ENCODE peak calls at places on chromosomes 7 and 10, in ten cellular contexts. H, A, I, L, R, G, P, B, X and C are unnamed samples.

GRCh38 chr7:134359787-134360432 is 43.2 kb upstream of the SLC35B4 start:
- DNase-seq in H (no peak), A (no peak), I (no peak), L (no peak), R (peak; percentile 43), G (no peak), P (no peak), B (no peak), X (no peak), C (no peak)

GRCh38 chr7:140638311-140638791 is 2.3 kb downstream of the DENND2A start:
- DNase-seq in H (no peak), A (peak; percentile 87), I (peak; percentile 80), L (no peak), R (peak; percentile 30), G (no peak), P (peak; percentile 67), B (peak; percentile 35), X (no peak), C (no peak)

GRCh38 chr7:123494193-123494796 is 40.1 kb downstream of the IQUB start:
- DNase-seq in H (peak; percentile 57), A (peak; percentile 35), I (peak; percentile 50), L (no peak), R (no peak), G (peak; percentile 58), P (peak; percentile 63), B (peak; percentile 29), X (peak; percentile 13), C (peak; percentile 8)

GRCh38 chr7:139332960-139333359 is 8.2 kb upstream of the FMC1 start:
- DNase-seq in H (peak; percentile 7), A (no peak), I (no peak), L (no peak), R (no peak), G (no peak), P (no peak), B (no peak), X (no peak), C (no peak)

GRCh38 chr7:2362385-2363088 is 7.9 kb downstream of the EIF3B start:
- DNase-seq in H (no peak), A (no peak), I (no peak), L (no peak), R (no peak), G (no peak), P (no peak), B (no peak), X (no peak), C (no peak)

GRCh38 chr10:15898046-15898445 is 37.7 kb upstream of the MINDY3 start:
- DNase-seq in H (no peak), A (peak; percentile 9), I (peak; percentile 22), L (no peak), R (no peak), G (no peak), P (peak; percentile 20), B (peak; percentile 7), X (no peak), C (no peak)

GRCh38 chr7:96310106-96310505 is 11.8 kb downstream of the SLC25A13 start:
- DNase-seq in H (peak; percentile 66), A (peak; percentile 63), I (peak; percentile 49), L (no peak), R (no peak), G (peak; percentile 37), P (peak; percentile 78), B (no peak), X (no peak), C (no peak)

GRCh38 chr10:69051303-69051702 is 36.6 kb upstream of the SRGN start:
- DNase-seq in H (peak; percentile 67), A (peak; percentile 38), I (peak; percentile 44), L (no peak), R (no peak), G (no peak), P (peak; percentile 37), B (peak; percentile 31), X (no peak), C (no peak)

GRCh38 chr7:116802144-116802747 is 60.1 kb upstream of the CAPZA2 start:
- DNase-seq in H (no peak), A (peak; percentile 84), I (peak; percentile 32), L (no peak), R (no peak), G (no peak), P (no peak), B (no peak), X (no peak), C (no peak)

DNA sequence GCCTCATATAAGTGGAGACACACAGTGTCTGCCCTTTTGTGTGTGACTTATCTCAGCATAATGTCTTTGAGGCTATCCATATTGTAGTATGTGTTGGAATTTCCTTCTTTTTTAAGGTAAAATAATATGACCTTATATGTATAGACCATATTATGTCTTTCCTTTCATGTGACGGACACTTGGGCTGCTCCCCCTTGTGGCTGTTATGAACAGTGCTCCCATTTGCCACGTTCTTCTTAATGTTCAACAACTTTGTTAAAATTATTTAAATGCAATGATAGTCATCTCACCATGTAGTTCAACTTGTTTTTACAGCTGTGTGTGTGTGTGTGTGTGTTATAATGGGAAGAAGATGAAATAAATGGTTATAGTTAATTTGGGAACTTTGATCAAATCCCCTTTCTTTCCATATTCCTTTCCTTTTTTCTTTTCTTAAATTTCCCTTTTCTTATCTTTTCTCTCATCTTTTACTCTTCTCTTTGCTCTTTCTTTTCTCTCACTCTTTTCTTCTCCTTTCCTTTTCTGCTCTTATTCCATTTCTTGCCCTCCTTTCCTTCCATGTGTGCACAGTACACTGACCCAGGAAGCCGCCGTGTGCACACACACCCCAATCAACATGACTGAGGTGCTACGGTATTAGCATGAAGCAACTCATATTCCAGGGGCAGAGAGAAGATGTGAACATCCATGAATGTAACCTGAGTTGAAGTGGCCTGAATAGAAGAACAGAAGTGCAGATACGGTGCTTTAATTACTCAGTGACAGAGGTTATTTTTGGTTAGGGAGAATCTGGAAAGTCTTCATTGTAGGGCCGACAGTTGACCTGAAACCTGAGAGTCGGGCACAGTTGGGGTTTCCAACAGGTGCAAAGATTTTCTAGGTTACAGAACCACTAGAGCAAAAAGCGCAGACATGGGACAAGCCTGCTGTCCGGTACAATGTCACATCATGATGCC is 596.7 kb downstream of the SDK1 start:
- DNase-seq in H (peak; percentile 69), A (peak; percentile 12), I (peak; percentile 78), L (no peak), R (peak; percentile 23), G (peak; percentile 35), P (peak; percentile 66), B (peak; percentile 54), X (peak; percentile 33), C (peak; percentile 33)
- TF ChIP-seq CTCF in H (peak; percentile 50), A (peak; percentile 61), I (peak; percentile 50), L (peak; percentile 87), R (peak; percentile 52), G (peak; percentile 60), P (peak; percentile 79), B (peak; percentile 88), X (peak; percentile 86), C (peak; percentile 79)

DNA sequence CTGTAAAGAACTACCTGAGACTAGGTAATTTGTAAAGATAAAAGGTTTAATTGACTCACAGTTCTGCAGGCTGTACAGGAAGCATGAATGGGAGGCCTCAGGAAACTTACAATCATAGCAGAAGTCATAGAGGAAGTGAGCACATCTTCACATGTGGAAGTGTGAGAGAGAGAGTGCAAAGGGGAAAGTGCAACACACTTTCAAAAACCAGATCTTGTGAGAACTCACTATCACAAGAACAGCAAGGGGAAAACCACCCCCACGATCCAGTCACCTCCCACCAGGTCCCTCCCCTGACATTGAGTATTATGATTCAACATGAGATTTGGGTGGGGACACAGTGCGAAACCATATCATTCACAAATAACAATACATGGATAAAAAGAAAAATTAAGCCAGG is 24.5 kb downstream of the AVL9 start:
- DNase-seq in H (no peak), A (no peak), I (no peak), L (no peak), R (no peak), G (no peak), P (no peak), B (no peak), X (no peak), C (no peak)
- TF ChIP-seq CTCF in H (no peak), A (no peak), I (no peak), L (no peak), R (no peak), G (no peak), P (no peak), B (no peak), X (no peak), C (no peak)

DNA sequence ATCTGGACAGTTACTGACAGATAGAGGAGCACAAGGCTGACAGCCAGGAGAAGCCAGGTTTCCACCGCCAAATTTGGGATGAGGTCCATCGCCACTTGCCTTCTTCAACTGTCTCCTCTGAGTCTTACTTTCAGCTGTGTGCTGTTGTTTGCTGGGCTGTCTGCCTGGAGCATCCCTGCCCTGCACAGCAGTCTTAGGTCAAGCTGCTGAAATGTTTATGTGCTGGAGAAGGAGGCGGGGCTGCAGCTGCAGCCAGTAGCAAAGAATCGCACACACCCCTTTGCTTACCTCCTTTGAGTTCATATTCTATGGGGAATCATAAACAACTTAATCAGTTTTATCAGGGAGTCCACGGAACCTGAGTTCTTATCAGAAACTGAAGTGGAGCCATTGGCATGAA is 20.1 kb upstream of the CYP3A5 start:
- DNase-seq in H (no peak), A (no peak), I (peak; percentile 10), L (no peak), R (no peak), G (no peak), P (no peak), B (no peak), X (no peak), C (no peak)
- TF ChIP-seq CTCF in H (no peak), A (no peak), I (no peak), L (no peak), R (no peak), G (no peak), P (no peak), B (no peak), X (no peak), C (no peak)

GRCh38 chr7:101934618-101935017 is 117.2 kb downstream of the CUX1 start:
- DNase-seq in H (no peak), A (no peak), I (no peak), L (no peak), R (peak; percentile 17), G (no peak), P (no peak), B (no peak), X (no peak), C (no peak)

GRCh38 chr7:101935521-101936141 is 118.2 kb downstream of the CUX1 start:
- DNase-seq in H (no peak), A (no peak), I (peak; percentile 42), L (no peak), R (no peak), G (peak; percentile 52), P (no peak), B (no peak), X (no peak), C (no peak)

GRCh38 chr7:101933685-101934084 is 116.3 kb downstream of the CUX1 start:
- DNase-seq in H (no peak), A (no peak), I (no peak), L (no peak), R (no peak), G (no peak), P (no peak), B (no peak), X (no peak), C (no peak)

GRCh38 chr7:101933028-101933427 is 115.6 kb downstream of the CUX1 start:
- DNase-seq in H (no peak), A (no peak), I (no peak), L (no peak), R (no peak), G (no peak), P (no peak), B (no peak), X (no peak), C (no peak)

DNA sequence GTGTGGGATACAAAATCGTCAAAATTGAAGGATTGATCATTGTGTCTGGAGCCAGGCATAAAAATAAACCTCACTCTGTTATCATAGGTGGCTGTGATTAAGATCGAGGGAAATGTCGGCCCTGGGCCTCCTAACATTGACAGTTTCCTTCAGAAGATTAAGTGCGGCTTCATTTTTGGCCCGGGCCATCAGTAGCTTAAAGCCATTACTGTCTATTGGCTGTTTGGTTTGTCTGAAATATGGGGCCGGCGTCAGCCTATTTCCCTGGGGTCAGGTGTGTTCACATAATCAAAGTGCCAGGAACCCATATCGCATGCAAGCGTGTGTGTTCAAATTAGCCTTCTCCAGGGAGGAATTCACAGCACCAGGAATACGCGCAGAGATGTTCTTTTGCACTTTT is 114.6 kb downstream of the CUX1 start:
- DNase-seq in H (no peak), A (no peak), I (no peak), L (no peak), R (no peak), G (no peak), P (no peak), B (no peak), X (no peak), C (peak; percentile 39)
- TF ChIP-seq CTCF in H (no peak), A (no peak), I (no peak), L (no peak), R (no peak), G (no peak), P (no peak), B (no peak), X (no peak), C (no peak)